ENCODE peak calls at places on chromosomes 4 and X, in eight cellular contexts. One of them, this sample, is unnamed.

GRCh38 chr4:111959202-111959601 is 186.1 kb upstream of the FAM241A start:
- DNase-seq in osteocyte: no peak
- DNase-seq in bronchial epithelial cell: peak
- DNase-seq in brain microvascular endothelial cell: peak
- DNase-seq in retinal pigment epithelial cell: no peak
- DNase-seq in psoas muscle: no peak
- DNase-seq in neural crest cell: no peak
- DNase-seq in A549: peak
- DNase-seq in this sample: no peak

GRCh38 chrX:3811331-3812311 is 98.2 kb upstream of the PRKX start:
- DNase-seq in osteocyte: no peak
- DNase-seq in bronchial epithelial cell: peak
- DNase-seq in brain microvascular endothelial cell: peak
- DNase-seq in retinal pigment epithelial cell: no peak
- DNase-seq in psoas muscle: no peak
- DNase-seq in neural crest cell: no peak
- DNase-seq in A549: peak
- DNase-seq in this sample: peak

GRCh38 chrX:84046403-84046984 is 141.5 kb downstream of the RPS6KA6 start:
- DNase-seq in osteocyte: no peak
- DNase-seq in bronchial epithelial cell: peak
- DNase-seq in brain microvascular endothelial cell: no peak
- DNase-seq in retinal pigment epithelial cell: peak
- DNase-seq in psoas muscle: no peak
- DNase-seq in neural crest cell: peak
- DNase-seq in A549: peak
- DNase-seq in this sample: peak

GRCh38 chr4:188198980-188199792 is 59.9 kb downstream of the TRIML1 start:
- DNase-seq in osteocyte: no peak
- DNase-seq in bronchial epithelial cell: no peak
- DNase-seq in brain microvascular endothelial cell: no peak
- DNase-seq in retinal pigment epithelial cell: no peak
- DNase-seq in psoas muscle: no peak
- DNase-seq in neural crest cell: no peak
- DNase-seq in A549: peak
- DNase-seq in this sample: no peak

GRCh38 chrX:115616943-115617563 is 56.1 kb downstream of the PLS3 start:
- DNase-seq in osteocyte: no peak
- DNase-seq in bronchial epithelial cell: peak
- DNase-seq in brain microvascular endothelial cell: peak
- DNase-seq in retinal pigment epithelial cell: no peak
- DNase-seq in psoas muscle: no peak
- DNase-seq in neural crest cell: no peak
- DNase-seq in A549: peak
- DNase-seq in this sample: peak

GRCh38 chr4:86155766-86156165 is 204.1 kb downstream of the MAPK10 start:
- DNase-seq in osteocyte: no peak
- DNase-seq in bronchial epithelial cell: peak
- DNase-seq in brain microvascular endothelial cell: no peak
- DNase-seq in retinal pigment epithelial cell: no peak
- DNase-seq in psoas muscle: no peak
- DNase-seq in neural crest cell: no peak
- DNase-seq in A549: no peak
- DNase-seq in this sample: no peak

GRCh38 chr4:945274-946102 is 13.2 kb downstream of the TMEM175 start:
- DNase-seq in osteocyte: no peak
- DNase-seq in bronchial epithelial cell: no peak
- DNase-seq in brain microvascular endothelial cell: no peak
- DNase-seq in retinal pigment epithelial cell: no peak
- DNase-seq in psoas muscle: no peak
- DNase-seq in neural crest cell: no peak
- DNase-seq in A549: no peak
- DNase-seq in this sample: no peak

GRCh38 chr4:80184053-80184790 is 13.1 kb upstream of the PRDM8 start:
- DNase-seq in osteocyte: peak
- DNase-seq in bronchial epithelial cell: peak
- DNase-seq in brain microvascular endothelial cell: peak
- DNase-seq in retinal pigment epithelial cell: no peak
- DNase-seq in psoas muscle: peak
- DNase-seq in neural crest cell: peak
- DNase-seq in A549: peak
- DNase-seq in this sample: peak

GRCh38 chr4:39042365-39042764 is 10.2 kb upstream of the TMEM156 start:
- DNase-seq in osteocyte: no peak
- DNase-seq in bronchial epithelial cell: no peak
- DNase-seq in brain microvascular endothelial cell: no peak
- DNase-seq in retinal pigment epithelial cell: no peak
- DNase-seq in psoas muscle: no peak
- DNase-seq in neural crest cell: no peak
- DNase-seq in A549: peak
- DNase-seq in this sample: no peak

GRCh38 chr4:38177792-38178665 is 217.8 kb downstream of the PTTG2 start:
- DNase-seq in osteocyte: no peak
- DNase-seq in bronchial epithelial cell: no peak
- DNase-seq in brain microvascular endothelial cell: no peak
- DNase-seq in retinal pigment epithelial cell: no peak
- DNase-seq in psoas muscle: peak
- DNase-seq in neural crest cell: no peak
- DNase-seq in A549: no peak
- DNase-seq in this sample: peak

GRCh38 chr4:78337216-78337615 is 214.4 kb upstream of the ANXA3 start:
- DNase-seq in osteocyte: no peak
- DNase-seq in bronchial epithelial cell: no peak
- DNase-seq in brain microvascular endothelial cell: no peak
- DNase-seq in retinal pigment epithelial cell: no peak
- DNase-seq in psoas muscle: no peak
- DNase-seq in neural crest cell: no peak
- DNase-seq in A549: no peak
- DNase-seq in this sample: no peak

GRCh38 chr4:87053064-87053693 is 118.4 kb downstream of the AFF1 start:
- DNase-seq in osteocyte: no peak
- DNase-seq in bronchial epithelial cell: no peak
- DNase-seq in brain microvascular endothelial cell: no peak
- DNase-seq in retinal pigment epithelial cell: no peak
- DNase-seq in psoas muscle: no peak
- DNase-seq in neural crest cell: no peak
- DNase-seq in A549: no peak
- DNase-seq in this sample: no peak

GRCh38 chr4:147526272-147526654 is 45.4 kb downstream of the EDNRA start:
- DNase-seq in osteocyte: no peak
- DNase-seq in bronchial epithelial cell: no peak
- DNase-seq in brain microvascular endothelial cell: no peak
- DNase-seq in retinal pigment epithelial cell: no peak
- DNase-seq in psoas muscle: no peak
- DNase-seq in neural crest cell: no peak
- DNase-seq in A549: no peak
- DNase-seq in this sample: no peak

GRCh38 chr4:102586002-102586643 is 85.0 kb downstream of the NFKB1 start:
- DNase-seq in osteocyte: no peak
- DNase-seq in bronchial epithelial cell: peak
- DNase-seq in brain microvascular endothelial cell: no peak
- DNase-seq in retinal pigment epithelial cell: no peak
- DNase-seq in psoas muscle: no peak
- DNase-seq in neural crest cell: no peak
- DNase-seq in A549: no peak
- DNase-seq in this sample: no peak

GRCh38 chr4:76658231-76659102 is 223.4 kb downstream of the SHROOM3 start:
- DNase-seq in osteocyte: no peak
- DNase-seq in bronchial epithelial cell: peak
- DNase-seq in brain microvascular endothelial cell: no peak
- DNase-seq in retinal pigment epithelial cell: no peak
- DNase-seq in psoas muscle: no peak
- DNase-seq in neural crest cell: no peak
- DNase-seq in A549: no peak
- DNase-seq in this sample: no peak

GRCh38 chrX:87900320-87900908 is 382.8 kb downstream of the KLHL4 start:
- DNase-seq in osteocyte: no peak
- DNase-seq in bronchial epithelial cell: peak
- DNase-seq in brain microvascular endothelial cell: no peak
- DNase-seq in retinal pigment epithelial cell: no peak
- DNase-seq in psoas muscle: no peak
- DNase-seq in neural crest cell: no peak
- DNase-seq in A549: peak
- DNase-seq in this sample: peak

GRCh38 chr4:139171878-139172691 is 4.9 kb downstream of the ELF2 start:
- DNase-seq in osteocyte: no peak
- DNase-seq in bronchial epithelial cell: peak
- DNase-seq in brain microvascular endothelial cell: peak
- DNase-seq in retinal pigment epithelial cell: no peak
- DNase-seq in psoas muscle: no peak
- DNase-seq in neural crest cell: no peak
- DNase-seq in A549: peak
- DNase-seq in this sample: peak

GRCh38 chrX:629230-630006 is 1.2 kb upstream of the SHOX start:
- DNase-seq in osteocyte: peak
- DNase-seq in bronchial epithelial cell: no peak
- DNase-seq in brain microvascular endothelial cell: no peak
- DNase-seq in retinal pigment epithelial cell: no peak
- DNase-seq in psoas muscle: no peak
- DNase-seq in neural crest cell: no peak
- DNase-seq in A549: no peak
- DNase-seq in this sample: no peak
- TF ChIP-seq CTCF in osteocyte: no peak
- TF ChIP-seq CTCF in bronchial epithelial cell: no peak
- TF ChIP-seq CTCF in brain microvascular endothelial cell: no peak
- TF ChIP-seq CTCF in retinal pigment epithelial cell: no peak
- TF ChIP-seq CTCF in psoas muscle: no peak
- TF ChIP-seq CTCF in neural crest cell: no peak
- TF ChIP-seq CTCF in A549: no peak
- TF ChIP-seq CTCF in this sample: no peak

GRCh38 chrX:39137363-39137954 is 336.2 kb downstream of the MID1IP1 start:
- DNase-seq in osteocyte: no peak
- DNase-seq in bronchial epithelial cell: no peak
- DNase-seq in brain microvascular endothelial cell: no peak
- DNase-seq in retinal pigment epithelial cell: no peak
- DNase-seq in psoas muscle: no peak
- DNase-seq in neural crest cell: no peak
- DNase-seq in A549: no peak
- DNase-seq in this sample: no peak

GRCh38 chrX:39133971-39134370 is 332.7 kb downstream of the MID1IP1 start:
- DNase-seq in osteocyte: no peak
- DNase-seq in bronchial epithelial cell: no peak
- DNase-seq in brain microvascular endothelial cell: no peak
- DNase-seq in retinal pigment epithelial cell: no peak
- DNase-seq in psoas muscle: no peak
- DNase-seq in neural crest cell: no peak
- DNase-seq in A549: peak
- DNase-seq in this sample: peak
- TF ChIP-seq CTCF in osteocyte: no peak
- TF ChIP-seq CTCF in bronchial epithelial cell: no peak
- TF ChIP-seq CTCF in brain microvascular endothelial cell: peak
- TF ChIP-seq CTCF in retinal pigment epithelial cell: no peak
- TF ChIP-seq CTCF in psoas muscle: no peak
- TF ChIP-seq CTCF in neural crest cell: no peak
- TF ChIP-seq CTCF in A549: no peak
- TF ChIP-seq CTCF in this sample: no peak

DNA sequence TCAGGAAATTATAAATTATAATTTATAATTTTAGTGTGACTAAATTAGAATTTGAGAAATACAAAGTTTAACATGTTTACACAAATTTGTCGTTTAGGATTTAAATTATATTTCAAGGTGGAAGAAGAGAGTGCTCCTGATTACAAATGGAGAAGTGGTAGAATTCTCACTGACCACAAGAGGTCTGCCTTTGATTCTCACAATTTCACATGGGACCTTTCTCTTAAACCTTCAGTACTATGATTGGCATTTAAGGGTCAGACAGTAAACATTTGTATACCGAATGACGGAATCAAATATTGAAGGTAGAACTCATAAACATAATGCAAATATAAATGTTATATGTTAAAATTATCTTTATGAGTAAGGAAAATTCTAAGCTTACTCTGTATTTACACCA is 171.7 kb downstream of the SLIT2 start:
- DNase-seq in osteocyte: no peak
- DNase-seq in bronchial epithelial cell: no peak
- DNase-seq in brain microvascular endothelial cell: no peak
- DNase-seq in retinal pigment epithelial cell: no peak
- DNase-seq in psoas muscle: no peak
- DNase-seq in neural crest cell: no peak
- DNase-seq in A549: no peak
- DNase-seq in this sample: no peak
- TF ChIP-seq CTCF in osteocyte: no peak
- TF ChIP-seq CTCF in bronchial epithelial cell: no peak
- TF ChIP-seq CTCF in brain microvascular endothelial cell: no peak
- TF ChIP-seq CTCF in retinal pigment epithelial cell: no peak
- TF ChIP-seq CTCF in psoas muscle: no peak
- TF ChIP-seq CTCF in neural crest cell: peak
- TF ChIP-seq CTCF in A549: no peak
- TF ChIP-seq CTCF in this sample: no peak

GRCh38 chr4:72305620-72306019 is 263.4 kb downstream of the ADAMTS3 start:
- DNase-seq in osteocyte: no peak
- DNase-seq in bronchial epithelial cell: no peak
- DNase-seq in brain microvascular endothelial cell: no peak
- DNase-seq in retinal pigment epithelial cell: no peak
- DNase-seq in psoas muscle: no peak
- DNase-seq in neural crest cell: no peak
- DNase-seq in A549: no peak
- DNase-seq in this sample: no peak

GRCh38 chr4:72300126-72300525 is 268.3 kb downstream of the NPFFR2 start:
- DNase-seq in osteocyte: no peak
- DNase-seq in bronchial epithelial cell: no peak
- DNase-seq in brain microvascular endothelial cell: no peak
- DNase-seq in retinal pigment epithelial cell: no peak
- DNase-seq in psoas muscle: no peak
- DNase-seq in neural crest cell: no peak
- DNase-seq in A549: no peak
- DNase-seq in this sample: peak

GRCh38 chr4:72301759-72302158 is 267.3 kb downstream of the ADAMTS3 start:
- DNase-seq in osteocyte: no peak
- DNase-seq in bronchial epithelial cell: no peak
- DNase-seq in brain microvascular endothelial cell: no peak
- DNase-seq in retinal pigment epithelial cell: no peak
- DNase-seq in psoas muscle: no peak
- DNase-seq in neural crest cell: no peak
- DNase-seq in A549: no peak
- DNase-seq in this sample: no peak

GRCh38 chr4:72305080-72305479 is 263.9 kb downstream of the ADAMTS3 start:
- DNase-seq in osteocyte: no peak
- DNase-seq in bronchial epithelial cell: no peak
- DNase-seq in brain microvascular endothelial cell: no peak
- DNase-seq in retinal pigment epithelial cell: no peak
- DNase-seq in psoas muscle: no peak
- DNase-seq in neural crest cell: no peak
- DNase-seq in A549: no peak
- DNase-seq in this sample: no peak

DNA sequence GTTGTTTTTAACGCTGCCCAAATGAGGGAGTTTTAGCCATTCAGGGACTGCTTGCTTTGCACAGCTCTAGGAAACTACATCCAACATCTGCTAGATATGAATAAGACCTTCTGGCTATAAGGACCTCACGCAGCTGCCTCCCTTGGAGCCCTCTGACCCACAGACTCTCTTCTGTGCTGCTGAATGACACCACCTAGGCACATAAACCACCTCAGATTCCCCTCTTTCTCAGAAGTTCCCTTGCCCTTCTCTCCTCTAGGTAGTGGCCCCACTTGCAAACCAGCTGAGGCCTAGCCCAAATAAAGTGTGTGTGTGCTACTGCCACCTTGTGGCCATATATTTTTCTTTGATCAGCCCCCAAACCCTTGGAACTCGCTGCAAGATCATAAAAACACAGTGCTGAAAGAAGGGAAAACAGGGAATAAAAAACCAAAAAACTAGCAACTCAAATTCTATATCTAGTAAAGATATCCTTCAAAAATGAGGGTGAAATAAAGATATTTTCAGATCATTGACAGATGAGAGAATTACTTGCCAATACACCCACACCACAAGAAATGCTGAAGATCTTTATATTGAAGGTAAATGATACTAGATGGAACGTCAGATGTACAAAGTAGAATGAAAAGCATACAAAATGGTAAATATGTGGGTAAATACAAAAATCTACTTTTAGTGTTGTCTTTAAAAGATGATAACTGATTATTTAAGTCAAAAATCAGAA is 265.9 kb downstream of the ADAMTS3 start:
- DNase-seq in osteocyte: no peak
- DNase-seq in bronchial epithelial cell: peak
- DNase-seq in brain microvascular endothelial cell: peak
- DNase-seq in retinal pigment epithelial cell: no peak
- DNase-seq in psoas muscle: no peak
- DNase-seq in neural crest cell: peak
- DNase-seq in A549: peak
- DNase-seq in this sample: peak
- TF ChIP-seq CTCF in osteocyte: peak
- TF ChIP-seq CTCF in bronchial epithelial cell: peak
- TF ChIP-seq CTCF in brain microvascular endothelial cell: peak
- TF ChIP-seq CTCF in retinal pigment epithelial cell: peak
- TF ChIP-seq CTCF in psoas muscle: peak
- TF ChIP-seq CTCF in neural crest cell: peak
- TF ChIP-seq CTCF in A549: peak
- TF ChIP-seq CTCF in this sample: peak